ENCODE peak calls at places on chromosomes 1 and 21, in five cellular contexts. W is right cardiac atrium; Y is CD8-positive, alpha-beta T cell; N is T47D; G is activated naive CD4-positive, alpha-beta T cell treated with anti-CD3 and anti-CD28 coated beads, Interleukin-2, amount 10 ng/mL, durations not matched to agents 7 days and 5 days. V is an unnamed sample.

GRCh38 chr1:222394224-222394623 is 153.7 kb downstream of the HHIPL2 start:
- DNase-seq in W (no peak), Y (no peak), N (no peak), G (no peak), V (no peak)

GRCh38 chr21:45417256-45417950 is 12.4 kb downstream of the COL18A1 start:
- DNase-seq in W (peak; percentile 45), Y (no peak), N (no peak), G (no peak), V (no peak)

GRCh38 chr1:23759277-23759676 is 16.0 kb downstream of the ELOA start:
- DNase-seq in W (no peak), Y (no peak), N (no peak), G (no peak), V (no peak)

GRCh38 chr21:27290020-27290419 is 323.1 kb upstream of the ADAMTS5 start:
- DNase-seq in W (no peak), Y (no peak), N (no peak), G (no peak), V (no peak)

GRCh38 chr21:18832081-18832670 is 428.6 kb upstream of the TMPRSS15 start:
- DNase-seq in W (no peak), Y (no peak), N (no peak), G (no peak), V (no peak)

GRCh38 chr1:173954179-173954578 is 37.1 kb upstream of the SERPINC1 start:
- DNase-seq in W (no peak), Y (no peak), N (no peak), G (no peak), V (no peak)

GRCh38 chr1:243378666-243379065 is 122.8 kb downstream of the SDCCAG8 start:
- DNase-seq in W (no peak), Y (no peak), N (no peak), G (no peak), V (no peak)

GRCh38 chr1:117627562-117628165 is 21.8 kb downstream of the TENT5C start:
- DNase-seq in W (no peak), Y (no peak), N (no peak), G (no peak), V (no peak)

GRCh38 chr21:37006521-37007291 is at the start of gene RIPPLY3:
- DNase-seq in W (peak; percentile 56), Y (no peak), N (peak; percentile 55), G (peak; percentile 45), V (no peak)

GRCh38 chr1:206455681-206456344 is 14.5 kb upstream of the IKBKE start:
- DNase-seq in W (peak; percentile 73), Y (no peak), N (no peak), G (no peak), V (no peak)

GRCh38 chr1:12771186-12771585 is 2.4 kb upstream of the PRAMEF12 start:
- DNase-seq in W (no peak), Y (no peak), N (no peak), G (no peak), V (no peak)

GRCh38 chr1:93579891-93580290 is 101.7 kb downstream of the BCAR3 start:
- DNase-seq in W (peak; percentile 81), Y (no peak), N (no peak), G (no peak), V (peak; percentile 79)

GRCh38 chr1:43706598-43707190 is 642 bp upstream of the ST3GAL3 start:
- DNase-seq in W (no peak), Y (no peak), N (no peak), G (peak; percentile 40), V (no peak)

GRCh38 chr21:34307991-34308532 is 55.7 kb upstream of the KCNE2 start:
- DNase-seq in W (no peak), Y (no peak), N (no peak), G (no peak), V (no peak)

GRCh38 chr1:5430911-5431310 is 561.3 kb downstream of the NPHP4 start:
- DNase-seq in W (no peak), Y (no peak), N (no peak), G (no peak), V (no peak)

GRCh38 chr1:143691400-143691891 is 280.3 kb downstream of the FAM72C start:
- DNase-seq in W (no peak), Y (no peak), N (no peak), G (no peak), V (no peak)

GRCh38 chr1:117605164-117605810 is 561 bp upstream of the TENT5C start:
- DNase-seq in W (peak; percentile 77), Y (no peak), N (no peak), G (no peak), V (no peak)

GRCh38 chr1:23727362-23727811 is 15.9 kb upstream of the ELOA start:
- DNase-seq in W (peak; percentile 85), Y (no peak), N (peak; percentile 18), G (no peak), V (peak; percentile 50)

GRCh38 chr21:29217818-29218252 is 80.9 kb upstream of the BACH1 start:
- DNase-seq in W (no peak), Y (no peak), N (no peak), G (no peak), V (peak; percentile 94)

GRCh38 chr1:212512731-212513559 is 80.2 kb downstream of the NENF start:
- DNase-seq in W (no peak), Y (no peak), N (no peak), G (no peak), V (peak; percentile 30)

GRCh38 chr1:58981392-58981791 is 197.5 kb upstream of the JUN start:
- DNase-seq in W (no peak), Y (no peak), N (no peak), G (no peak), V (no peak)

GRCh38 chr1:231702804-231703203 is 76.2 kb downstream of the DISC1 start:
- DNase-seq in W (no peak), Y (no peak), N (no peak), G (no peak), V (peak; percentile 10)

GRCh38 chr1:51623025-51623424 is 6.1 kb downstream of the OSBPL9 start:
- DNase-seq in W (no peak), Y (no peak), N (no peak), G (no peak), V (no peak)